ENCODE peak calls at places on chromosomes 11 and 22, in four cellular contexts. X is anterior cingulate cortex, C is G401, E is GM06990. Z is an unnamed sample.

GRCh38 chr11:92663539-92663938 is 305.9 kb upstream of the MTNR1B start:
- DNase-seq in X (no peak), C (no peak), E (no peak), Z (no peak)

GRCh38 chr11:21635359-21635758 is 557.5 kb upstream of the ANO5 start:
- DNase-seq in X (no peak), C (no peak), E (no peak), Z (no peak)

GRCh38 chr22:26646158-26646557 is 11.2 kb upstream of the MIAT start:
- DNase-seq in X (no peak), C (no peak), E (no peak), Z (no peak)

GRCh38 chr11:9936754-9937153 is 272.9 kb downstream of the SWAP70 start:
- DNase-seq in X (no peak), C (no peak), E (no peak), Z (no peak)

GRCh38 chr11:34158661-34159060 is 53.2 kb downstream of the NAT10 start:
- DNase-seq in X (no peak), C (no peak), E (no peak), Z (no peak)

GRCh38 chr11:132549001-132549400 is 983.3 kb downstream of the OPCML start:
- DNase-seq in X (no peak), C (no peak), E (no peak), Z (no peak)

GRCh38 chr11:86484164-86484794 is 109.6 kb downstream of the CCDC81 start:
- DNase-seq in X (no peak), C (peak), E (no peak), Z (peak)

GRCh38 chr11:64241430-64242153 is 697 bp downstream of the FKBP2 start:
- DNase-seq in X (peak), C (peak), E (peak), Z (peak)

GRCh38 chr11:3161720-3162409 is 3.2 kb downstream of the OSBPL5 start:
- DNase-seq in X (no peak), C (no peak), E (no peak), Z (no peak)

GRCh38 chr11:86230196-86230813 is 14.2 kb upstream of the EED start:
- DNase-seq in X (no peak), C (no peak), E (no peak), Z (no peak)

GRCh38 chr22:30235687-30236170 is 10.8 kb downstream of the LIF start:
- DNase-seq in X (no peak), C (peak), E (no peak), Z (no peak)

GRCh38 chr11:95242990-95243590 is 12.1 kb upstream of the SESN3 start:
- DNase-seq in X (no peak), C (no peak), E (no peak), Z (no peak)

GRCh38 chr11:10930224-10930960 is 72.5 kb upstream of the ZBED5 start:
- DNase-seq in X (no peak), C (peak), E (peak), Z (no peak)

GRCh38 chr11:72735495-72736027 is 16.6 kb downstream of the ARAP1 start:
- DNase-seq in X (no peak), C (no peak), E (no peak), Z (no peak)

GRCh38 chr22:39453765-39454378 is 2.9 kb upstream of the MGAT3 start:
- DNase-seq in X (no peak), C (no peak), E (no peak), Z (no peak)

GRCh38 chr11:45180158-45180887 is 33.9 kb downstream of the PRDM11 start:
- DNase-seq in X (no peak), C (peak), E (no peak), Z (no peak)

GRCh38 chr11:33347490-33348125 is 90.4 kb downstream of the HIPK3 start:
- DNase-seq in X (no peak), C (no peak), E (peak), Z (no peak)

GRCh38 chr11:12163181-12163841 is 52.9 kb downstream of the MICAL2 start:
- DNase-seq in X (no peak), C (peak), E (no peak), Z (peak)

GRCh38 chr11:102836290-102836875 is 7.0 kb downstream of the MMP3 start:
- DNase-seq in X (no peak), C (no peak), E (no peak), Z (no peak)

GRCh38 chr11:18736590-18737148 is 10.7 kb upstream of the IGSF22 start:
- DNase-seq in X (no peak), C (no peak), E (no peak), Z (no peak)

GRCh38 chr11:111347002-111347722 is 31.9 kb downstream of the POU2AF1 start:
- DNase-seq in X (no peak), C (no peak), E (no peak), Z (no peak)

GRCh38 chr11:68973219-68973618 is 7.6 kb downstream of the MRGPRD start:
- DNase-seq in X (no peak), C (no peak), E (no peak), Z (no peak)

GRCh38 chr11:46122955-46123354 is 1.7 kb upstream of the PHF21A start:
- DNase-seq in X (no peak), C (peak), E (no peak), Z (no peak)

GRCh38 chr11:64827451-64827839 is 17.0 kb downstream of the CDC42BPG start:
- DNase-seq in X (no peak), C (no peak), E (no peak), Z (no peak)

GRCh38 chr11:86447763-86448480 is 73.2 kb downstream of the CCDC81 start:
- DNase-seq in X (no peak), C (no peak), E (no peak), Z (no peak)

GRCh38 chr11:46382644-46383403 is 1.4 kb downstream of the MDK start:
- DNase-seq in X (no peak), C (peak), E (no peak), Z (no peak)

GRCh38 chr11:64461081-64461480 is 102.1 kb downstream of the RPS6KA4 start:
- DNase-seq in X (no peak), C (no peak), E (no peak), Z (no peak)

GRCh38 chr22:29339381-29340235 is 24.1 kb upstream of the RASL10A start:
- DNase-seq in X (no peak), C (peak), E (no peak), Z (no peak)

GRCh38 chr11:116311141-116311540 is 461.6 kb downstream of the BUD13 start:
- DNase-seq in X (no peak), C (no peak), E (no peak), Z (no peak)

GRCh38 chr11:75272821-75273301 is 32.3 kb downstream of the TPBGL start:
- DNase-seq in X (no peak), C (no peak), E (no peak), Z (no peak)

Z was measured in thoracic aorta.